ENCODE peak calls at places on chromosomes 3 and 15, in seven cellular contexts. H is Caco-2; L is ureter; V is body of pancreas; W is NK-92 treated with Interleukin-12 subunit alpha and Interleukin-12 subunit beta, amount 100 ng/mL, for 24 hours; Q is lung; T is suprapubic skin. U is an unnamed sample.

GRCh38 chr3:171172070-171172469 is 145.6 kb upstream of the SLC2A2 start:
- DNase-seq in H (peak), L (no peak), V (no peak), W (no peak), Q (no peak), T (no peak), U (no peak)

GRCh38 chr3:108664266-108664665 is 74.7 kb downstream of the DZIP3 start:
- DNase-seq in H (no peak), L (no peak), V (no peak), W (no peak), Q (no peak), T (no peak), U (no peak)

GRCh38 chr3:184262166-184262926 is 993 bp upstream of the CAMK2N2 start:
- DNase-seq in H (peak), L (no peak), V (peak), W (no peak), Q (no peak), T (no peak), U (no peak)

GRCh38 chr15:81002254-81003022 is 1.7 kb downstream of the TLNRD1 start:
- DNase-seq in H (peak), L (no peak), V (peak), W (no peak), Q (no peak), T (peak), U (no peak)

GRCh38 chr15:96053039-96054021 is 277.2 kb upstream of the NR2F2 start:
- DNase-seq in H (peak), L (no peak), V (peak), W (no peak), Q (peak), T (no peak), U (peak)

GRCh38 chr3:184448321-184449160 is 68.7 kb downstream of the CHRD start:
- DNase-seq in H (peak), L (peak), V (no peak), W (no peak), Q (peak), T (peak), U (peak)

GRCh38 chr3:11522953-11523792 is 120.5 kb downstream of the VGLL4 start:
- DNase-seq in H (no peak), L (no peak), V (no peak), W (no peak), Q (no peak), T (peak), U (peak)

GRCh38 chr3:136653628-136654027 is 98.5 kb downstream of the STAG1 start:
- DNase-seq in H (no peak), L (no peak), V (no peak), W (no peak), Q (no peak), T (no peak), U (peak)

GRCh38 chr3:117527346-117527745 is 817.8 kb downstream of the TUSC7 start:
- DNase-seq in H (no peak), L (no peak), V (no peak), W (no peak), Q (no peak), T (no peak), U (no peak)

GRCh38 chr15:101641894-101642293 is 10.3 kb downstream of the TM2D3 start:
- DNase-seq in H (no peak), L (no peak), V (no peak), W (no peak), Q (no peak), T (no peak), U (no peak)

U was measured in foreskin keratinocyte.